ENCODE peak calls at places on chromosome 14, in ten cellular contexts. R is tibial artery, P is brain microvascular endothelial cell, S is transverse colon, T is endodermal cell, Y is astrocyte, Q is heart right ventricle, E is neural progenitor cell, C is mesendoderm, N is IMR-90. U is an unnamed sample.
A peak's percentile ranks its signal among the peaks of the same experiment; 100 is the strongest.

GRCh38 chr14:63672417-63673180 is 30.9 kb upstream of the WDR89 start:
- DNase-seq in R (no peak), P (no peak), S (no peak), T (no peak), Y (peak; percentile 54), Q (no peak), E (no peak), C (no peak), N (peak; percentile 36), U (no peak)

GRCh38 chr14:29805415-29806123 is 122.1 kb downstream of the PRKD1 start:
- DNase-seq in R (peak; percentile 80), P (peak; percentile 56), S (peak; percentile 13), T (no peak), Y (peak; percentile 98), Q (peak; percentile 33), E (no peak), C (peak; percentile 92), N (peak; percentile 98), U (no peak)

GRCh38 chr14:74217672-74218448 is 21.4 kb upstream of the VSX2 start:
- DNase-seq in R (no peak), P (peak; percentile 40), S (peak; percentile 75), T (peak; percentile 95), Y (peak; percentile 11), Q (peak; percentile 41), E (peak; percentile 91), C (peak; percentile 86), N (peak; percentile 46), U (peak; percentile 98)

GRCh38 chr14:88974991-88975835 is 150.8 kb downstream of the TTC8 start:
- DNase-seq in R (no peak), P (no peak), S (peak; percentile 79), T (no peak), Y (no peak), Q (no peak), E (no peak), C (no peak), N (no peak), U (no peak)

GRCh38 chr14:84465890-84466289 is 1064.1 kb upstream of the FLRT2 start:
- DNase-seq in R (no peak), P (no peak), S (no peak), T (no peak), Y (peak; percentile 50), Q (no peak), E (no peak), C (no peak), N (no peak), U (no peak)

GRCh38 chr14:55430024-55430690 is 10.3 kb downstream of the TBPL2 start:
- DNase-seq in R (no peak), P (peak; percentile 60), S (peak; percentile 36), T (peak; percentile 75), Y (peak; percentile 65), Q (peak; percentile 51), E (peak; percentile 67), C (peak; percentile 85), N (peak; percentile 86), U (peak; percentile 62)

GRCh38 chr14:72519543-72519942 is 374.4 kb downstream of the DPF3 start:
- DNase-seq in R (no peak), P (no peak), S (no peak), T (no peak), Y (no peak), Q (no peak), E (no peak), C (no peak), N (no peak), U (no peak)

GRCh38 chr14:70666364-70666691 is 24.6 kb downstream of the TTC9 start:
- DNase-seq in R (no peak), P (no peak), S (no peak), T (no peak), Y (peak; percentile 20), Q (no peak), E (no peak), C (no peak), N (no peak), U (no peak)

DNA sequence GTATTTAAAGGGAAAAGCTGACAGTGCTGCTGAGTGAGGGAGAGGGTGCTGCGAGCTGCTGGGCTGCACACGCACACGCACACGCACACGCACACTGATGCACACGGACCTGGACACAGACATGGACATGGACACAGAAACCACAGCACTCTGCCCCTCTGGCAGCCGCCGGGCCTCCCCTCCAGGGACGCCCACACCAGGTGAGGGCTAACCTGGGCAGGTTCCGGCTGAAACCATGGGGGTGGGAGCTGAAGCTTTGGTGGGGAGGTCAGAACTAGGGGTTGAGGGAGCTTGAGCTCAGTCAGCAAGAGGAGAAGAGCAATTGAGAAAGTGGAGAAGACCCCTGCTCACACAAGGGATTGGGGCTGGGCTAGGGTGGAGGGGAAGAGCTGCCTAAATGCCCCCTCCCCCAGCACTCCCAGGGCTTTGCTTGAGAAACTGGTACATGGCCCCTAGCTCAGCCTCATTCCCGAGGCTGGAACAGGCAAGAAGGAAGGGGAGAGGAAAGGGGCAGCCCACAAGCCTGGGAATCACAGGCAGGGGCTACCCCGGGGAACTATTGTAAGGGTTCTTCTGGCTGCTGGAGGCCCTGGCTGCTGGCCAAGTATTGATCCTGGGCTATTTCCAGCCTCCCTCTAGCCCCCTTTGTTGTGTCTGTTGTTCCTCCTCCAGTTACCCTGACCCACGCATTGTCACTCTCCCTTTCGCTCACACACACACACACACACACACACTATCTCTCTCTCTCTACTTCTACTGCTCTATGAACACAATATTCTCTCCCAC is at the start of gene REM2:
- DNase-seq in R (peak; percentile 38), P (no peak), S (no peak), T (no peak), Y (no peak), Q (no peak), E (peak; percentile 64), C (peak; percentile 62), N (no peak), U (peak; percentile 83)
- H3K4me3 ChIP-seq in R (no peak within 1 kb of the TSS), P (no peak within 1 kb of the TSS), S (no peak within 1 kb of the TSS), T (peak within 1 kb of the TSS; percentile 69), Y (no peak within 1 kb of the TSS), Q (no peak within 1 kb of the TSS), E (peak within 1 kb of the TSS; percentile 39), C (no peak within 1 kb of the TSS), N (no peak within 1 kb of the TSS), U (peak within 1 kb of the TSS; percentile 37)

GRCh38 chr14:104593241-104593701 is 11.3 kb downstream of the TMEM179 start:
- DNase-seq in R (no peak), P (no peak), S (no peak), T (no peak), Y (no peak), Q (no peak), E (no peak), C (no peak), N (no peak), U (peak; percentile 90)

GRCh38 chr14:104592292-104592672 is 12.3 kb downstream of the TMEM179 start:
- DNase-seq in R (no peak), P (no peak), S (no peak), T (no peak), Y (no peak), Q (no peak), E (no peak), C (no peak), N (no peak), U (no peak)

GRCh38 chr14:104593710-104594121 is 10.9 kb downstream of the TMEM179 start:
- DNase-seq in R (no peak), P (no peak), S (no peak), T (no peak), Y (no peak), Q (no peak), E (no peak), C (no peak), N (no peak), U (no peak)

GRCh38 chr14:104591506-104592291 is 12.1 kb downstream of the C14orf180 start:
- DNase-seq in R (no peak), P (no peak), S (no peak), T (no peak), Y (no peak), Q (no peak), E (no peak), C (no peak), N (no peak), U (peak; percentile 66)

GRCh38 chr14:104592785-104593184 is 11.8 kb downstream of the TMEM179 start:
- DNase-seq in R (no peak), P (no peak), S (no peak), T (no peak), Y (no peak), Q (no peak), E (no peak), C (no peak), N (no peak), U (no peak)
- H3K27me3 ChIP-seq in R (peaks cover 48% of the 10 kb centered on the region), P (no peaks in the 10 kb centered on the region), S (no peaks in the 10 kb centered on the region), T (no peaks in the 10 kb centered on the region), Y (no peaks in the 10 kb centered on the region), Q (no peaks in the 10 kb centered on the region), E (no peaks in the 10 kb centered on the region), C (no peaks in the 10 kb centered on the region), N (peaks cover 1% of the 10 kb centered on the region), U (no peaks in the 10 kb centered on the region)

GRCh38 chr14:25090281-25090680 is 40.3 kb upstream of the STXBP6 start:
- DNase-seq in R (no peak), P (no peak), S (no peak), T (no peak), Y (no peak), Q (no peak), E (no peak), C (no peak), N (no peak), U (no peak)

GRCh38 chr14:25086817-25087396 is 37.0 kb upstream of the STXBP6 start:
- DNase-seq in R (no peak), P (no peak), S (no peak), T (no peak), Y (no peak), Q (no peak), E (no peak), C (no peak), N (no peak), U (no peak)

GRCh38 chr14:25086081-25086480 is 36.1 kb upstream of the STXBP6 start:
- DNase-seq in R (no peak), P (no peak), S (no peak), T (no peak), Y (no peak), Q (no peak), E (no peak), C (no peak), N (no peak), U (no peak)

GRCh38 chr14:25094171-25094907 is 44.4 kb upstream of the STXBP6 start:
- DNase-seq in R (no peak), P (no peak), S (no peak), T (no peak), Y (peak; percentile 6), Q (no peak), E (peak; percentile 9), C (peak; percentile 43), N (peak; percentile 45), U (no peak)

DNA sequence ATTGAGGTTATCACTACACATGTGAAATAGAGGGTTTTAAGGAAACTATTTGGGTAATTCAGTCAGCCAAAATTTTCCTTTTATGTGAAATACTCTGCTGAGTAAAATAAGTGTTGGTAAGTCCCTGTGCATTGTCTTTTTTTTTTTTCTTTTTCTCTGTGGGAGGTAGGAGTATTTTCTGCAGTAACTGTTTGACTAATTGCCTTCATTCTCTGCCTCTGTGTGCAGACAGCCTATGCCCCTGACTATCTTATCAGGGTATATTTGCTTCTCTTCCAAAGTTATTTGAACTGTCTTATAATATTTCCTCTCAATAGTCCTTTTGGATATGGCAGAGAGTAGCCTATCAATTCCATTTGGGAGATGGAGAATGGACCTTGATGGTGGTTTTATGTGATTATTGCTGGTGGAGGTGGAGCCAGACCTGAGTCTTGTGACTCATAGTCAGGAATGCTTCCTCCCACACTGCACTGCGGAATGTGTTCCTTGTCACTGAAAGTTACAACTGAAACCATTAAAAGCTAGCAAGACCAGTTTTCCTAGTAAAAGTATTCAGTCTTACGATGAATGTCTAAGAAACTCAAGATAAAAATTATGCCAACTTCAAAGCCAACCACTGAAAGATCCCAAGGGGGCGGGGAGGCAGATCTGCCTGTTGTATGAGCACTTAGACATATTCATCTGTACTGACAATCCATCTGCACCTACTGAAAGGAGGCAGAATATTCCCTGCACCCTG is 40.9 kb upstream of the STXBP6 start:
- DNase-seq in R (no peak), P (peak; percentile 1), S (peak; percentile 43), T (peak; percentile 57), Y (peak; percentile 79), Q (no peak), E (no peak), C (peak; percentile 83), N (peak; percentile 66), U (no peak)
- H3K4me3 ChIP-seq in R (no peak overlapping the region), P (no peak overlapping the region), S (no peak overlapping the region), T (no peak overlapping the region), Y (no peak overlapping the region), Q (no peak overlapping the region), E (no peak overlapping the region), C (no peak overlapping the region), N (no peak overlapping the region), U (no peak overlapping the region)

GRCh38 chr14:76293923-76294322 is 82.0 kb upstream of the ESRRB start:
- DNase-seq in R (peak; percentile 10), P (no peak), S (no peak), T (peak; percentile 34), Y (no peak), Q (no peak), E (no peak), C (no peak), N (no peak), U (no peak)

GRCh38 chr14:76304536-76305473 is 71.1 kb upstream of the ESRRB start:
- DNase-seq in R (peak; percentile 20), P (no peak), S (no peak), T (peak; percentile 26), Y (no peak), Q (no peak), E (no peak), C (no peak), N (no peak), U (no peak)

GRCh38 chr14:76294876-76295275 is 81.1 kb upstream of the ESRRB start:
- DNase-seq in R (no peak), P (no peak), S (no peak), T (peak; percentile 23), Y (no peak), Q (no peak), E (no peak), C (no peak), N (no peak), U (no peak)

GRCh38 chr14:76293221-76293620 is 82.7 kb upstream of the ESRRB start:
- DNase-seq in R (peak; percentile 25), P (no peak), S (no peak), T (peak; percentile 20), Y (no peak), Q (no peak), E (no peak), C (no peak), N (no peak), U (no peak)

DNA sequence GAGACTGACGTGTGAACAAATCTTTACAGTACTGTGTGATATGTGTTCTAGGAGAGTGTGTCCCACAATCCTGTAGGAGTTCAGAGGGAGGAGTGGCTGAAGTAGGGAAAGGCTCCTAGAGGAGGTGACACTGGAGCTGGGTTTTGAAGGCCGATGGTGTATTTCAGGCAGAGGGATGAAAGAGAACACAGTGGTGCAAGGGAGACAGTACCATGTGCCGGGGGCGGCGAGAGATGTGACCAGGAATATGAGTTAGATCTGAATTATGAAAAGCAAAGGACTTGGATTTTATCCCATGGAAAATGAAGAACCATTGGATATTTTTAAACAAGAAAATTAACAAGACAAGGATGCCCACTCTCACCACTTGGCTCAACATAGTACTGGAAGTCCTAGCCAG is 77.0 kb upstream of the ESRRB start:
- DNase-seq in R (peak; percentile 7), P (no peak), S (no peak), T (peak; percentile 8), Y (no peak), Q (no peak), E (no peak), C (no peak), N (no peak), U (no peak)
- H3K27me3 ChIP-seq in R (no peaks in the 10 kb centered on the region), P (no peaks in the 10 kb centered on the region), S (no peaks in the 10 kb centered on the region), T (no peaks in the 10 kb centered on the region), Y (peaks cover 5% of the 10 kb centered on the region), Q (no peaks in the 10 kb centered on the region), E (peaks cover 7% of the 10 kb centered on the region), C (no peaks in the 10 kb centered on the region), N (peaks cover 2% of the 10 kb centered on the region), U (no peaks in the 10 kb centered on the region)

U was measured in H7.